ENCODE peak calls at places on chromosomes 6 and 20, in seven cellular contexts. X is activated T-helper 1 cell treated with anti-CD3 and anti-CD28 coated beads, Interleukin-12 subunit alpha, Interleukin-12 subunit beta, Interleukin-2, Interleukin-4 antibody, amounts not matched to agents 30 ng/mL and 10 ng/mL and 1 ng/mL, durations not matched to agents 14 hours and 24 hours and 36 hours; G is H54; A is C1 segment of cervical spinal cord; D is activated naive CD8-positive, alpha-beta T cell treated with anti-CD3 and anti-CD28 coated beads, Interleukin-2, amount 50 U/mL, for 24 hours; F is adipocyte; T is amygdala. P is an unnamed sample.

GRCh38 chr6:23243858-23244257 is 674.5 kb downstream of the HDGFL1 start:
- DNase-seq in X (no peak), G (no peak), A (no peak), D (no peak), F (no peak), T (no peak), P (no peak)

GRCh38 chr20:6884114-6884513 is 116.6 kb downstream of the BMP2 start:
- DNase-seq in X (no peak), G (no peak), A (no peak), D (no peak), F (no peak), T (no peak), P (no peak)

GRCh38 chr20:63065911-63066310 is 59.1 kb upstream of the BHLHE23 start:
- DNase-seq in X (no peak), G (no peak), A (no peak), D (no peak), F (no peak), T (no peak), P (no peak)

GRCh38 chr20:18543216-18543615 is 24.0 kb upstream of the SMIM26 start:
- DNase-seq in X (no peak), G (no peak), A (no peak), D (no peak), F (no peak), T (no peak), P (no peak)

GRCh38 chr20:54123587-54124180 is 50.1 kb downstream of the CYP24A1 start:
- DNase-seq in X (no peak), G (peak), A (no peak), D (no peak), F (peak), T (no peak), P (peak)

GRCh38 chr20:46031701-46032254 is 2.8 kb downstream of the SLC12A5 start:
- DNase-seq in X (no peak), G (no peak), A (no peak), D (no peak), F (peak), T (no peak), P (no peak)

GRCh38 chr6:136503303-136503702 is 46.9 kb downstream of the MAP7 start:
- DNase-seq in X (no peak), G (no peak), A (no peak), D (no peak), F (no peak), T (no peak), P (no peak)

GRCh38 chr20:46056970-46057855 is 28.2 kb downstream of the SLC12A5 start:
- DNase-seq in X (no peak), G (peak), A (no peak), D (peak), F (peak), T (no peak), P (no peak)

GRCh38 chr6:164827537-164827936 is 481.9 kb downstream of the C6orf118 start:
- DNase-seq in X (no peak), G (no peak), A (no peak), D (no peak), F (no peak), T (no peak), P (no peak)

GRCh38 chr6:111211411-111212030 is 124.2 kb downstream of the SLC16A10 start:
- DNase-seq in X (no peak), G (no peak), A (no peak), D (no peak), F (no peak), T (no peak), P (no peak)

GRCh38 chr6:82143041-82143481 is 104.5 kb downstream of the IBTK start:
- DNase-seq in X (no peak), G (no peak), A (no peak), D (no peak), F (peak), T (no peak), P (no peak)

GRCh38 chr6:57316581-57317059 is 810 bp upstream of the PRIM2 start:
- DNase-seq in X (peak), G (peak), A (peak), D (peak), F (peak), T (peak), P (peak)

GRCh38 chr6:5054427-5054873 is 30.7 kb upstream of the PPP1R3G start:
- DNase-seq in X (no peak), G (no peak), A (no peak), D (no peak), F (peak), T (no peak), P (peak)